ENCODE peak calls at places on chromosomes 13 and 19, in five cellular contexts. U is A549, G is ovary, X is suprapubic skin, D is K562. E is an unnamed sample.

GRCh38 chr19:13020002-13020414 is 24.7 kb downstream of the NFIX start:
- DNase-seq in U (no peak), G (no peak), X (no peak), D (no peak), E (no peak)

GRCh38 chr19:35460608-35461007 is 12.6 kb downstream of the FFAR2 start:
- DNase-seq in U (no peak), G (no peak), X (no peak), D (no peak), E (no peak)

GRCh38 chr13:30551194-30551593 is 66.5 kb upstream of the USPL1 start:
- DNase-seq in U (no peak), G (no peak), X (no peak), D (peak; percentile 14), E (no peak)

GRCh38 chr19:50377051-50377441 is 789 bp downstream of the NR1H2 start:
- DNase-seq in U (peak; percentile 55), G (peak; percentile 60), X (no peak), D (peak; percentile 73), E (no peak)

GRCh38 chr13:111484959-111485358 is 164.5 kb downstream of the TEX29 start:
- DNase-seq in U (no peak), G (no peak), X (peak; percentile 34), D (no peak), E (no peak)

GRCh38 chr19:18433039-18433691 is 4.8 kb downstream of the ISYNA1 start:
- DNase-seq in U (no peak), G (peak; percentile 74), X (no peak), D (peak; percentile 59), E (no peak)

GRCh38 chr13:95485045-95485517 is 67.4 kb upstream of the CLDN10 start:
- DNase-seq in U (no peak), G (no peak), X (no peak), D (peak; percentile 55), E (no peak)

GRCh38 chr13:42707003-42707402 is 74.4 kb upstream of the FAM216B start:
- DNase-seq in U (no peak), G (no peak), X (no peak), D (no peak), E (no peak)

GRCh38 chr13:79724348-79725103 is 243.6 kb downstream of the NDFIP2 start:
- DNase-seq in U (peak; percentile 23), G (no peak), X (no peak), D (no peak), E (no peak)

GRCh38 chr13:94703721-94704314 is 8.5 kb downstream of the SOX21 start:
- DNase-seq in U (no peak), G (no peak), X (no peak), D (no peak), E (no peak)

GRCh38 chr13:40933508-40933907 is 85.6 kb downstream of the ELF1 start:
- DNase-seq in U (no peak), G (no peak), X (no peak), D (no peak), E (no peak)

GRCh38 chr13:21825801-21826200 is 154.9 kb downstream of the FGF9 start:
- DNase-seq in U (no peak), G (no peak), X (no peak), D (no peak), E (no peak)

GRCh38 chr19:48381178-48381950 is 10.0 kb downstream of the KDELR1 start:
- DNase-seq in U (no peak), G (no peak), X (no peak), D (no peak), E (no peak)

GRCh38 chr13:113147206-113147605 is 11.2 kb upstream of the PROZ start:
- DNase-seq in U (no peak), G (peak; percentile 6), X (no peak), D (no peak), E (no peak)

GRCh38 chr13:64855506-64855905 is 2374.6 kb downstream of the PCDH9 start:
- DNase-seq in U (no peak), G (no peak), X (no peak), D (no peak), E (no peak)

GRCh38 chr13:21675095-21676007 is 4.5 kb downstream of the FGF9 start:
- DNase-seq in U (no peak), G (no peak), X (no peak), D (no peak), E (no peak)

GRCh38 chr13:88303605-88304004 is 632.4 kb downstream of the SLITRK5 start:
- DNase-seq in U (no peak), G (no peak), X (no peak), D (no peak), E (no peak)

GRCh38 chr19:57887195-57887941 is 1.5 kb downstream of the ZNF814 start:
- DNase-seq in U (no peak), G (no peak), X (no peak), D (no peak), E (no peak)

GRCh38 chr19:38877781-38878574 is at the start of gene RINL:
- DNase-seq in U (no peak), G (no peak), X (no peak), D (peak; percentile 55), E (no peak)

GRCh38 chr19:17718988-17719711 is at the start of gene MAP1S:
- DNase-seq in U (peak; percentile 54), G (peak; percentile 41), X (no peak), D (peak; percentile 84), E (no peak)

DNA sequence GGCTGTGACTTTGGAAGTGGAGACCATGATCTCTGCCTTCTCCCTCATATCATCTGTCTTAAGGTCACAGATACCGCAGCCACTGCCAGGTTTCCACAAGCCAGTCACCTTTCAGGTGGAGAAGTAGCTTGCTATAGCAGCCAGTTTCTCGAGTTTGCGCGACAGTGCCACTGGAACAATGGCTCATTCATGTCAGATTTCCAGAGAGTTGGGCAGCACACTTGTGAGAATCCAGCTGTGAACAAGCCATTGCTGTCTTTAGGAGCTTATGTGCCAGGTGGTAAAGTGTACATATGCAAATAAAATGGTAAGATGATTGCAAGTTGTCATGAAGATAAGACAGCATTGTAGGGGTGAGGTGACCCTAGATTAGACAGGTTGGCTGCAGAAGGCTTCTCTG is 22.3 kb downstream of the GARRE1 start:
- DNase-seq in U (no peak), G (no peak), X (no peak), D (no peak), E (no peak)
- TF ChIP-seq EP300 in U (no peak), G (no peak), X (no peak), D (no peak), E (no peak)

DNA sequence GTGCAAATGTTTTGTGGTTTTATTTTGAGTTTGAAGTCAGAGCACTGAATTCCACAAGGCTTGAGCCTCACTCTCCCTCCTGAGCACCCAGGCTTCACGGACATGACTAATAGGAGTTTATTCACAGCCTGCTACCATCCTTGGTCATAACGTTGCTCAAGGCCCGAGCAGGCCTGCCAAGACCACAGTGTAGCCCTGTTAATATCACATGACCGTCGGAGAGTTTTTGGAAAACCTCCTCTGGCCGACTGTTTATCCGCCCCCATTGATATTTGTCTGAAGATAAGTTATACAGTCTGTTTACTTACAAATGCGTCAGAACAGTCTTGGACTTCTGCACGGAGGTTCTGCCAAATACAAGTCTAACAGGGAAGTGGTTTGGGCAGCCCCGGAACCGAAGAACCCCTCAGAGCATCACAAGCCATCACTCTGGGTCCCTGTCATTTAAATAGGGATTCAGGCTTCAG is 89.9 kb downstream of the COL4A2 start:
- DNase-seq in U (no peak), G (peak; percentile 96), X (peak; percentile 90), D (no peak), E (peak; percentile 97)
- TF ChIP-seq EP300 in U (no peak), G (peak; percentile 93), X (peak; percentile 60), D (no peak), E (peak; percentile 79)

DNA sequence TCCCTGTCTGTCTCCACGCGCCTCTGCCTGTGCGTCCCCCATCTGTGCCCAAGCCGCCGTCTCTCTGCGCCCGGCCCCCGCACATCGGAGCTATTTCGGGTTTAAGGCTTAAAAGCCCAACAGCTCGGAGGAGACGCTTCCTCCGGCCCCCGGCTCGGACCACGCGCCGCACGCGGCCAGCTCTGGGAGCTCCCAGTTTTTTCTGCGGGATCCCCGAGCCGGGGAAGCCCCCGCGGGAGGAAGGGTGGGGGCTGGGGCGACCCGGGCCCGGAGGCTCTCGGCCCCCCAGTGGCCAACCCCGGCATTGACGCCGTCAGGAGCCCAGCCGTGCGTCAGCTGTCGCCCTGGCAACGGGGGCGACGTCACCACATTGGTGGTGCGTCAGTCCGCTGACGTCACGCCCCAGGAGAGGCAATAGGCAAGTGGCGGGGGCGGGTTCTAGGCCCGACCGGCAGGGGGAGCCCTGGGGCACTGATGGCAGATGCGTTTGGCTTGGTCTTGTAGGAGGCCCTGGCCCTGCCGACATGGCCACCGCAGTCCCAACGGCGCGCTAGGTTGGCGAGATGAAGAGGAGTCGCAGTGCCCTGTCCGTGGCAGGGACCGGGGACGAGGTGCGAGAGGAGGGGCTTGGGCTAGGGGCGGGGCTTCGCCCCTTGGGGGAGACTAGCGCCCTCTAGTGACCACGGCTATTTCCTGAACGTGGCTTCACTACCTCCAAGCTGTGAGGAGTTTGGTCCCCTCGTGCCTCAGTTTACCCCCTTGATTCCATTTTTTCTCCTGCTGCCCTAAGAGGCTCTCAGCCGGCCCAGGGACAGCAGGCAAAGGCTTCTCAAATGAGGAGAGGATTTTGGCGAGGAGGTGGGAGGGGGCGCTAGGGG is 3.7 kb upstream of the PDE4A start:
- DNase-seq in U (peak; percentile 69), G (peak; percentile 53), X (peak; percentile 94), D (peak; percentile 93), E (no peak)
- TF ChIP-seq EP300 in U (no peak), G (no peak), X (no peak), D (peak; percentile 40), E (no peak)

DNA sequence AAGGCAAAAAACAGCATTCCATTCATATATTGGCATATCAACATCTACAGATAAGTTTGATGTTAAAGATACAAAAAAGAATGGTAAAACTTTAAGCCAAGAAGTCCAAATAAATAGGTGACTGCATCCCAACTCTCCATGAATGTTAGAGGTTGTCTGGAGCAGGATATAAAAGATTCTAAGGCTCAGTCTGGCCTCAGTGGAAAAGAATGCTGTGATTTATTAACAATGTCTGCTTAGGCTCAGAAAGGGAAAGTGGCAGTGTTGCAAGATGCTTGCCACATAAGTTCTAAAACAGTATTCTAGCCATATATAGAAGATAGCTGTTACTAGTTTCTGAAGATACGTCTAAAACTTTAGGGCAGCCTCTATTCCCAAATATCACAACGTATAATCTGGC is 179.8 kb upstream of the NBEA start:
- DNase-seq in U (no peak), G (no peak), X (no peak), D (no peak), E (no peak)
- TF ChIP-seq EP300 in U (no peak), G (no peak), X (no peak), D (no peak), E (no peak)

DNA sequence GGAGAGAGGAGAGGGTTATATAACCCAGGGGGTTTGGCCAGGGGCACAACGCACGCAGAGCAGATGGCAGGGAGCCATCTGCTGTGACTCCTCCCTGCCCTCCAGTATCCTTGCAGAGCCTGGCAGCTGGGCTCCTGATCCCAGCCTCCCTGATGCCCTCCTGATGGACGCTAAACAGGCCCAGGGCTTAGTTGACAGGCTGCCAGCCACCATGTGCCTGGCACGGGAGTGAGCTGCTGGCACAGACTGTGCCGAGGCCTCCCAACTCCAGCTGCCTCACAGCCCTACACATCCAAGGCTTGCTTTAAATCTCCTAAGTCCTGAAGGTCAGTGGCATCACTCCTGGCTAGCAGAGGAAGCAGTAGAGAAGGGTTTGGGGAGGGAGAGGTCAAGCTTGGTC is 16.7 kb downstream of the SYDE1 start:
- DNase-seq in U (no peak), G (no peak), X (no peak), D (no peak), E (no peak)
- TF ChIP-seq EP300 in U (no peak), G (no peak), X (no peak), D (no peak), E (no peak)